ENCODE peak calls at places on chromosomes 12 and 14, in four cellular contexts. One of them, this sample, is unnamed. For H3K4me1, the result is how much of the 10 kb centered on the place peaks cover.

GRCh38 chr12:124228050-124228711 is 66.7 kb upstream of the RFLNA start:
- DNase-seq in K562: no peak
- DNase-seq in HepG2: no peak
- DNase-seq in GM12878: no peak
- DNase-seq in this sample: no peak

GRCh38 chr12:88932457-88932856 is 352.2 kb upstream of the KITLG start:
- DNase-seq in K562: no peak
- DNase-seq in HepG2: peak
- DNase-seq in GM12878: no peak
- DNase-seq in this sample: no peak

GRCh38 chr14:74905595-74906142 is 17.4 kb downstream of the RPS6KL1 start:
- DNase-seq in K562: peak
- DNase-seq in HepG2: peak
- DNase-seq in GM12878: no peak
- DNase-seq in this sample: peak

GRCh38 chr14:23559010-23559920 is 3.2 kb downstream of the THTPA start:
- DNase-seq in K562: peak
- DNase-seq in HepG2: peak
- DNase-seq in GM12878: no peak
- DNase-seq in this sample: no peak

GRCh38 chr12:46892887-46893286 is 67.1 kb upstream of the SLC38A4 start:
- DNase-seq in K562: no peak
- DNase-seq in HepG2: no peak
- DNase-seq in GM12878: no peak
- DNase-seq in this sample: no peak

GRCh38 chr12:81333812-81334211 is 255.9 kb downstream of the ACSS3 start:
- DNase-seq in K562: no peak
- DNase-seq in HepG2: no peak
- DNase-seq in GM12878: no peak
- DNase-seq in this sample: no peak

GRCh38 chr14:24938593-24938992 is 111.4 kb downstream of the STXBP6 start:
- DNase-seq in K562: no peak
- DNase-seq in HepG2: no peak
- DNase-seq in GM12878: no peak
- DNase-seq in this sample: no peak

GRCh38 chr12:132367401-132367851 is 38.0 kb upstream of the GALNT9 start:
- DNase-seq in K562: no peak
- DNase-seq in HepG2: no peak
- DNase-seq in GM12878: no peak
- DNase-seq in this sample: no peak

GRCh38 chr12:64567570-64567969 is 42.7 kb upstream of the RASSF3 start:
- DNase-seq in K562: no peak
- DNase-seq in HepG2: no peak
- DNase-seq in GM12878: no peak
- DNase-seq in this sample: no peak

GRCh38 chr12:24705741-24706358 is 243.1 kb downstream of the BCAT1 start:
- DNase-seq in K562: no peak
- DNase-seq in HepG2: no peak
- DNase-seq in GM12878: peak
- DNase-seq in this sample: no peak

GRCh38 chr14:101088714-101089113 is 185.2 kb upstream of the RTL1 start:
- DNase-seq in K562: no peak
- DNase-seq in HepG2: no peak
- DNase-seq in GM12878: no peak
- DNase-seq in this sample: no peak

GRCh38 chr12:89225808-89226368 is 126.4 kb downstream of the DUSP6 start:
- DNase-seq in K562: no peak
- DNase-seq in HepG2: no peak
- DNase-seq in GM12878: no peak
- DNase-seq in this sample: peak

GRCh38 chr14:56899829-56900228 is 89.5 kb upstream of the OTX2 start:
- DNase-seq in K562: no peak
- DNase-seq in HepG2: no peak
- DNase-seq in GM12878: no peak
- DNase-seq in this sample: no peak
- H3K4me1 ChIP-seq in K562: under half
- H3K4me1 ChIP-seq in HepG2: under half
- H3K4me1 ChIP-seq in GM12878: under half
- H3K4me1 ChIP-seq in this sample: under half

GRCh38 chr12:119208626-119209061 is 29.9 kb downstream of the HSPB8 start:
- DNase-seq in K562: no peak
- DNase-seq in HepG2: peak
- DNase-seq in GM12878: no peak
- DNase-seq in this sample: no peak
- TF ChIP-seq REST in K562: no peak
- TF ChIP-seq REST in HepG2: no peak
- TF ChIP-seq REST in GM12878: no peak
- TF ChIP-seq REST in this sample: peak

DNA sequence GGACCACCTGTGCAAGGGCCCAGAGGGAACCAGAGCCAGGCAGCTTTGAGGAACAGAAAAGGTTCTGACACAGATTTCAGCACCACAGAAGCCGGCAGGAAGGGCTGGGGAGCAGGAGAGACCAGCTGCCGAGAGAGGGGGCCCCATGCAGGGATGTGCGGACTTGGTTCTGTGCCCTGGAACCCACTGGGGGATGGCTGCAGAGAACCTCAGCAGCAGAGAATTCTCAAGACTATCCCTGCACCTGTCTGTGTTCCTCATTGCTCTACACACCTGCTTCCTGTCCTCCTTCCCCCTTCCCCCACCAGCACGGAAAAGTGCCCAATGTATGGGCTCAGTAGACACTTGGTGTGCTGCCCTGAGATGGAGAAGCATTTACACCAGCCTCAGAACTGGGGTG is 3.2 kb downstream of the SERPINA9 start:
- DNase-seq in K562: no peak
- DNase-seq in HepG2: no peak
- DNase-seq in GM12878: no peak
- DNase-seq in this sample: no peak
- H3K4me2 ChIP-seq in K562: no peak
- H3K4me2 ChIP-seq in HepG2: no peak
- H3K4me2 ChIP-seq in GM12878: no peak
- H3K4me2 ChIP-seq in this sample: no peak

GRCh38 chr12:6653987-6654386 is 6.8 kb upstream of the ACRBP start:
- DNase-seq in K562: no peak
- DNase-seq in HepG2: no peak
- DNase-seq in GM12878: no peak
- DNase-seq in this sample: no peak

GRCh38 chr12:6650832-6651231 is 3.6 kb upstream of the ACRBP start:
- DNase-seq in K562: no peak
- DNase-seq in HepG2: no peak
- DNase-seq in GM12878: no peak
- DNase-seq in this sample: no peak

GRCh38 chr12:6652391-6652790 is 5.2 kb upstream of the ACRBP start:
- DNase-seq in K562: peak
- DNase-seq in HepG2: no peak
- DNase-seq in GM12878: no peak
- DNase-seq in this sample: no peak

GRCh38 chr12:6653342-6653741 is 6.1 kb upstream of the ACRBP start:
- DNase-seq in K562: no peak
- DNase-seq in HepG2: no peak
- DNase-seq in GM12878: no peak
- DNase-seq in this sample: no peak
- H3K4me1 ChIP-seq in K562: under half
- H3K4me1 ChIP-seq in HepG2: under half
- H3K4me1 ChIP-seq in GM12878: under half
- H3K4me1 ChIP-seq in this sample: under half

GRCh38 chr12:1660304-1661187 is 30.3 kb upstream of the ADIPOR2 start:
- DNase-seq in K562: no peak
- DNase-seq in HepG2: peak
- DNase-seq in GM12878: no peak
- DNase-seq in this sample: no peak

GRCh38 chr12:1663440-1664132 is 27.3 kb upstream of the ADIPOR2 start:
- DNase-seq in K562: no peak
- DNase-seq in HepG2: no peak
- DNase-seq in GM12878: no peak
- DNase-seq in this sample: no peak

GRCh38 chr12:1665366-1665765 is 25.5 kb upstream of the ADIPOR2 start:
- DNase-seq in K562: no peak
- DNase-seq in HepG2: no peak
- DNase-seq in GM12878: no peak
- DNase-seq in this sample: no peak

GRCh38 chr12:1662761-1663439 is 28.0 kb upstream of the ADIPOR2 start:
- DNase-seq in K562: peak
- DNase-seq in HepG2: no peak
- DNase-seq in GM12878: no peak
- DNase-seq in this sample: peak

GRCh38 chr12:1661553-1662335 is 29.1 kb upstream of the ADIPOR2 start:
- DNase-seq in K562: peak
- DNase-seq in HepG2: peak
- DNase-seq in GM12878: peak
- DNase-seq in this sample: peak
- TF ChIP-seq REST in K562: no peak
- TF ChIP-seq REST in HepG2: no peak
- TF ChIP-seq REST in GM12878: no peak
- TF ChIP-seq REST in this sample: no peak

DNA sequence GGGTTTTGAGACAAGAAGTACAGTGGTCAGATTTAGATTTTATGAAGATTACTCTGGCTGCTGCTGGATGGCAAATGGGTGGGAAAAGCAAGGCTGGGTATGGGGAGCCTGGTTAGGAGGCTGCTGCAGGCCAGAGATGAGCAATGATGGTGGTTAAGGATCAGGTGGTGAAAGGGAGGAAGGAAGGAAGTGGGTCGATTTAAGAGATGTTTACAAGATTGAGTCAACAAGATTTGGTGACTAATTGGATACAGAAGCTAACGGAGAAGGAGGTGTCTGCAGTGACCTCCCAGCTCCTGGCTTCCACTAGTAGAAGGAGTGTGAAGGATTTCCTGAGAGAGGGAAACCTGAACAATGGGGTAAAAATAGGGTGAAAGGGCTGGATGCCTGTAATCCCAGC is 18.7 kb downstream of the NOS1 start:
- DNase-seq in K562: no peak
- DNase-seq in HepG2: no peak
- DNase-seq in GM12878: no peak
- DNase-seq in this sample: no peak
- H3K4me2 ChIP-seq in K562: no peak
- H3K4me2 ChIP-seq in HepG2: no peak
- H3K4me2 ChIP-seq in GM12878: no peak
- H3K4me2 ChIP-seq in this sample: no peak

GRCh38 chr14:59320771-59321170 is 132.3 kb downstream of the DAAM1 start:
- DNase-seq in K562: no peak
- DNase-seq in HepG2: no peak
- DNase-seq in GM12878: no peak
- DNase-seq in this sample: no peak

GRCh38 chr14:59317346-59317745 is 128.9 kb downstream of the DAAM1 start:
- DNase-seq in K562: no peak
- DNase-seq in HepG2: no peak
- DNase-seq in GM12878: no peak
- DNase-seq in this sample: no peak

GRCh38 chr14:59314953-59315599 is 126.6 kb downstream of the DAAM1 start:
- DNase-seq in K562: no peak
- DNase-seq in HepG2: peak
- DNase-seq in GM12878: no peak
- DNase-seq in this sample: no peak

GRCh38 chr14:59318908-59319307 is 130.4 kb downstream of the DAAM1 start:
- DNase-seq in K562: no peak
- DNase-seq in HepG2: no peak
- DNase-seq in GM12878: no peak
- DNase-seq in this sample: no peak

GRCh38 chr14:59317782-59318505 is 129.5 kb downstream of the DAAM1 start:
- DNase-seq in K562: no peak
- DNase-seq in HepG2: no peak
- DNase-seq in GM12878: no peak
- DNase-seq in this sample: no peak
- H3K4me1 ChIP-seq in K562: under half
- H3K4me1 ChIP-seq in HepG2: half or more
- H3K4me1 ChIP-seq in GM12878: under half
- H3K4me1 ChIP-seq in this sample: under half

DNA sequence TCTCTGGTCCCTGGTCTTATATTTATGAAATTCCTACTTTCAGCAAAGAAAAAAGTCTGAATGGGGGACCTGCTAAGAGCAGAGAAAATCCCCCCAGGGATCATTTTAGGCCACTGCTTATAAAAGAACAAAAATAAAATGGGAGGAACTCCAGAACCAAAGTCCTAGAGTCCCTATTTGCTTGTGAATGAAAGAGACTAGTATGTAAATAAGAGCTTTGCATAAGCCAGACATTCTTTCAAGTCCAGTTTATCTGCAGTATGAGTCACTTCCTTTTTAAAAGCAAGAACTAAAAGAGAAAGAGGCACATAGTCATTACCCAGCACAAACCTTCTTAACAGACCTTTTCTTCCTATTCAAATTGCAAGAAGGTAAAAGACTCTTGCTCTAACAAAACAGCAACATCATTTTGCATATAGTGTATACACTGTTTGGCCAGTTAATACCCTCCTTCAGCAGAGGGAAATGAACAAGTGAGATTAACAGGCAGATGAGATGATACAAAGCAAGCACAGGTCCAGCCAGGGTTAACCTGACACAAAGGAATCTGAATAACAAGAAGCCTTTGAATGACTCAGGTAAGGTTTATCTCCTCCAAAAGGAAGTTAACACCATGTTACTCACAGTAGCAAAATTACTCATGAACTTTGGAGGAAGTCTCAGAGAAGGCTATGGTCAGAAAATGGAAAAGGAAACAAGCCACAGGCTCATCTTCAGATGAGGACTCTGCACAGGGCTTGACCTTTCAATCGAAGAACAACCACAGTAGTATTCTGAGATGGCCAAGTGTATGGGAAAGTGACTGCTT is 87.3 kb downstream of the PHLDA1 start:
- DNase-seq in K562: no peak
- DNase-seq in HepG2: peak
- DNase-seq in GM12878: peak
- DNase-seq in this sample: peak
- TF ChIP-seq REST in K562: no peak
- TF ChIP-seq REST in HepG2: no peak
- TF ChIP-seq REST in GM12878: no peak
- TF ChIP-seq REST in this sample: no peak

This sample was measured in HCT116.